ENCODE peak calls at places on chromosome 4, in six cellular contexts. O, Y, W, F, X and T are unnamed samples.

GRCh38 chr4:186939766-186940165 is 216.1 kb upstream of the FAT1 start:
- DNase-seq in O (no peak), X (no peak), W (no peak), Y (no peak), F (no peak), T (no peak)

GRCh38 chr4:141668200-141668599 is 31.8 kb downstream of the IL15 start:
- DNase-seq in F (no peak), W (no peak), X (peak), Y (no peak), O (peak), T (no peak)

GRCh38 chr4:149914101-149914500 is 98.5 kb upstream of the IQCM start:
- DNase-seq in X (no peak), F (no peak), O (no peak), Y (no peak), W (no peak), T (no peak)

GRCh38 chr4:17680559-17680958 is 66.1 kb downstream of the MED28 start:
- DNase-seq in F (no peak), W (no peak), X (no peak), Y (no peak), O (no peak), T (no peak)

GRCh38 chr4:53505947-53506346 is 85.3 kb downstream of the LNX1 start:
- DNase-seq in F (peak), Y (no peak), X (no peak), W (no peak), O (no peak), T (no peak)

GRCh38 chr4:158818595-158818994 is 49.8 kb downstream of the FNIP2 start:
- DNase-seq in Y (no peak), F (no peak), O (no peak), X (no peak), W (no peak), T (no peak)

GRCh38 chr4:14877246-14878220 is 124.7 kb upstream of the CPEB2 start:
- DNase-seq in X (no peak), W (no peak), Y (no peak), F (peak), O (no peak), T (no peak)

GRCh38 chr4:43496188-43496587 is 603.7 kb downstream of the GRXCR1 start:
- DNase-seq in W (no peak), Y (no peak), O (no peak), X (no peak), F (no peak), T (no peak)

GRCh38 chr4:119504616-119505015 is 124.0 kb downstream of the PDE5A start:
- DNase-seq in W (no peak), O (no peak), Y (no peak), X (no peak), F (no peak), T (no peak)

GRCh38 chr4:14025093-14025492 is 397.6 kb upstream of the BOD1L1 start:
- DNase-seq in O (no peak), W (no peak), Y (no peak), X (peak), F (peak), T (no peak)

GRCh38 chr4:152044341-152044740 is 283.5 kb upstream of the GATB start:
- DNase-seq in W (no peak), O (no peak), F (no peak), X (peak), Y (no peak), T (no peak)

GRCh38 chr4:137129471-137130244 is 402.6 kb downstream of the PCDH18 start:
- DNase-seq in O (peak), Y (no peak), W (no peak), F (no peak), X (peak), T (no peak)

GRCh38 chr4:148253748-148254147 is 188.5 kb downstream of the NR3C2 start:
- DNase-seq in O (no peak), X (no peak), F (no peak), W (no peak), Y (no peak), T (no peak)

GRCh38 chr4:186144180-186144579 is 39.7 kb downstream of the FAM149A start:
- DNase-seq in O (peak), Y (no peak), W (no peak), X (peak), F (peak), T (no peak)

GRCh38 chr4:29278580-29278979 is 1441.6 kb upstream of the PCDH7 start:
- DNase-seq in X (peak), O (no peak), Y (no peak), W (no peak), F (peak), T (no peak)

GRCh38 chr4:168877779-168878491 is 132.1 kb downstream of the CBR4 start:
- DNase-seq in X (peak), O (peak), F (no peak), W (peak), Y (no peak), T (peak)

GRCh38 chr4:173529505-173530325 is at the start of gene HAND2:
- DNase-seq in F (no peak), W (no peak), O (peak), X (peak), Y (no peak), T (no peak)

GRCh38 chr4:21986312-21986711 is 37.7 kb upstream of the KCNIP4 start:
- DNase-seq in F (no peak), O (no peak), W (no peak), Y (no peak), X (peak), T (no peak)